ENCODE peak calls at places on chromosomes 2 and 18, in five cellular contexts. U is amniotic stem cell; I is stimulated activated CD8-positive, alpha-beta memory T cell treated with anti-CD3 and anti-CD28 coated beads, Interleukin-15, amount 100 ng/mL, for 48 hours; O is CD4-positive, alpha-beta T cell; N is GM10248. P is an unnamed sample.

GRCh38 chr2:207157162-207157481 is 8.6 kb downstream of the KLF7 start:
- DNase-seq in U (no peak), I (no peak), O (no peak), N (no peak), P (no peak)

GRCh38 chr18:36660311-36660710 is 168.5 kb downstream of the TPGS2 start:
- DNase-seq in U (no peak), I (no peak), O (no peak), N (no peak), P (no peak)

GRCh38 chr2:223051580-223052375 is at the start of gene KCNE4:
- DNase-seq in U (no peak), I (no peak), O (no peak), N (no peak), P (no peak)

GRCh38 chr18:44185981-44186380 is 494.7 kb upstream of the SETBP1 start:
- DNase-seq in U (no peak), I (no peak), O (no peak), N (no peak), P (no peak)

GRCh38 chr2:13003500-13003899 is 286.8 kb downstream of the TRIB2 start:
- DNase-seq in U (no peak), I (no peak), O (no peak), N (no peak), P (no peak)

GRCh38 chr2:147818741-147819140 is 26.1 kb upstream of the ACVR2A start:
- DNase-seq in U (no peak), I (no peak), O (no peak), N (no peak), P (no peak)

GRCh38 chr2:82501217-82501616 is 1957.9 kb downstream of the SUCLG1 start:
- DNase-seq in U (no peak), I (no peak), O (no peak), N (no peak), P (no peak)

GRCh38 chr2:25009954-25010353 is 31.9 kb upstream of the EFR3B start:
- DNase-seq in U (no peak), I (no peak), O (no peak), N (no peak), P (no peak)

GRCh38 chr18:69250305-69251151 is 150.2 kb upstream of the DOK6 start:
- DNase-seq in U (peak), I (no peak), O (no peak), N (no peak), P (no peak)

GRCh38 chr18:59308201-59309014 is 10.0 kb downstream of the CPLX4 start:
- DNase-seq in U (no peak), I (peak), O (peak), N (peak), P (peak)